ENCODE peak calls at places on chromosomes 5 and 9, in six cellular contexts. One of them, this sample, is unnamed.

GRCh38 chr5:141753971-141754713 is 72.1 kb upstream of the ARAP3 start:
- DNase-seq in endothelial cell of umbilical vein: peak; percentile 45
- DNase-seq in A549: peak; percentile 34
- DNase-seq in K562: peak; percentile 62
- DNase-seq in GM12878: no peak
- DNase-seq in HepG2: no peak
- DNase-seq in this sample: peak; percentile 53

GRCh38 chr9:100204796-100205195 is 105.8 kb downstream of the INVS start:
- DNase-seq in endothelial cell of umbilical vein: no peak
- DNase-seq in A549: no peak
- DNase-seq in K562: no peak
- DNase-seq in GM12878: no peak
- DNase-seq in HepG2: no peak
- DNase-seq in this sample: no peak

GRCh38 chr9:31140316-31140715 is 1244.1 kb upstream of the ACO1 start:
- DNase-seq in endothelial cell of umbilical vein: no peak
- DNase-seq in A549: peak; percentile 7
- DNase-seq in K562: no peak
- DNase-seq in GM12878: no peak
- DNase-seq in HepG2: peak; percentile 6
- DNase-seq in this sample: peak; percentile 57

GRCh38 chr9:34377402-34377741 is 674 bp upstream of the MYORG start:
- DNase-seq in endothelial cell of umbilical vein: no peak
- DNase-seq in A549: no peak
- DNase-seq in K562: peak; percentile 19
- DNase-seq in GM12878: no peak
- DNase-seq in HepG2: no peak
- DNase-seq in this sample: peak; percentile 77

GRCh38 chr9:81852820-81853219 is 75.4 kb upstream of the SPATA31D4 start:
- DNase-seq in endothelial cell of umbilical vein: no peak
- DNase-seq in A549: no peak
- DNase-seq in K562: no peak
- DNase-seq in GM12878: no peak
- DNase-seq in HepG2: no peak
- DNase-seq in this sample: no peak

GRCh38 chr5:91955610-91956009 is 572.5 kb upstream of the ARRDC3 start:
- DNase-seq in endothelial cell of umbilical vein: no peak
- DNase-seq in A549: no peak
- DNase-seq in K562: no peak
- DNase-seq in GM12878: no peak
- DNase-seq in HepG2: no peak
- DNase-seq in this sample: no peak

GRCh38 chr5:17340363-17340762 is 122.9 kb downstream of the BASP1 start:
- DNase-seq in endothelial cell of umbilical vein: no peak
- DNase-seq in A549: no peak
- DNase-seq in K562: no peak
- DNase-seq in GM12878: no peak
- DNase-seq in HepG2: no peak
- DNase-seq in this sample: no peak

GRCh38 chr9:117400131-117400530 is 14.7 kb downstream of the ASTN2 start:
- DNase-seq in endothelial cell of umbilical vein: no peak
- DNase-seq in A549: no peak
- DNase-seq in K562: no peak
- DNase-seq in GM12878: no peak
- DNase-seq in HepG2: no peak
- DNase-seq in this sample: no peak

GRCh38 chr9:72773570-72773969 is 179.3 kb downstream of the ALDH1A1 start:
- DNase-seq in endothelial cell of umbilical vein: no peak
- DNase-seq in A549: no peak
- DNase-seq in K562: no peak
- DNase-seq in GM12878: no peak
- DNase-seq in HepG2: no peak
- DNase-seq in this sample: no peak

GRCh38 chr9:128913048-128913900 is 7.5 kb upstream of the PHYHD1 start:
- DNase-seq in endothelial cell of umbilical vein: no peak
- DNase-seq in A549: no peak
- DNase-seq in K562: peak; percentile 33
- DNase-seq in GM12878: no peak
- DNase-seq in HepG2: no peak
- DNase-seq in this sample: no peak

GRCh38 chr9:93119953-93120845 is 13.9 kb downstream of the NINJ1 start:
- DNase-seq in endothelial cell of umbilical vein: peak; percentile 80
- DNase-seq in A549: peak; percentile 89
- DNase-seq in K562: peak; percentile 87
- DNase-seq in GM12878: no peak
- DNase-seq in HepG2: peak; percentile 94
- DNase-seq in this sample: peak; percentile 98

DNA sequence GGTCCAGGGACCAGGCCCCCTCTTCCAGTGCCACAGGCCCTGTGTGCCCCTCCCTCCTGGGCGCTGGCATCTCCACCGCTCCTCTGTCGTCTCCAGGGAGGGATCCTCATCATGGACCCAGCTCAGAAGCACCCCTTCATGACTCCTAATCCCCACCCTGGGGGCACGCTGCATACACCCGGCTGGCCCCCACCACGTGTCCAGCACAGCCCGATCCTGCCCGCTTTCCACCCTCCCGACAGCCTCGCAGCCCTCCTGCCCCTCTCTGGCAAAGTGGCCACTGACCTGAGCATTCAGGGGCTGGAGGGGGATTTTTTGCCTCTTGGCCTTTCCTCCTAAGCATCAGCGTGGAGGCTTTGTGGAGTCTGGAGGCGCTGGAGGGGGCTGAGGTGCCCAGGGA is 1.4 kb downstream of the CCDC187 start:
- DNase-seq in endothelial cell of umbilical vein: no peak
- DNase-seq in A549: no peak
- DNase-seq in K562: no peak
- DNase-seq in GM12878: no peak
- DNase-seq in HepG2: no peak
- DNase-seq in this sample: no peak
- TF ChIP-seq MAX in endothelial cell of umbilical vein: no peak
- TF ChIP-seq MAX in A549: no peak
- TF ChIP-seq MAX in K562: no peak
- TF ChIP-seq MAX in GM12878: no peak
- TF ChIP-seq MAX in HepG2: no peak
- TF ChIP-seq MAX in this sample: no peak

DNA sequence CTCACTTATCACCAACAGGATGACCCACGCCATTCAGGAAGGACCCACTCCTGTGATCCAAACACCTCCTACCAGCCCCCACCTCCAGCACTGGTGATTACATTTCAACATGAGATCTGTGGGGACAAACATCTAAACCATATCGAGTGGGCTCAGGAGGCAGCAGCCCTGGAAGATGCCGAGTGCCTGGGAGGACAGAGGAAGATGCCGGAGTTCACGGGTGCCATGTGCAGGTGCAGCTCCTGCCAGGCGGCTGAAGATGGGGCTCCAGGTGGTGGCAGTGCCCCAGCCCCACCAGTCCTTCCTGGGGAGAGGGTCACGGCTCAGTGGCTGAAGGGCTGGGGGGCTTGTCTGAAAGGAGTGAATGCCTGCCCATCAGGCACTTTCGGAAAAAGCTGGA is 6.1 kb upstream of the CEP72 start:
- DNase-seq in endothelial cell of umbilical vein: no peak
- DNase-seq in A549: no peak
- DNase-seq in K562: no peak
- DNase-seq in GM12878: no peak
- DNase-seq in HepG2: no peak
- DNase-seq in this sample: no peak
- TF ChIP-seq MYC in endothelial cell of umbilical vein: no peak
- TF ChIP-seq MYC in A549: no peak
- TF ChIP-seq MYC in K562: no peak
- TF ChIP-seq MYC in GM12878: no peak
- TF ChIP-seq MYC in HepG2: no peak
- TF ChIP-seq MYC in this sample: no peak

DNA sequence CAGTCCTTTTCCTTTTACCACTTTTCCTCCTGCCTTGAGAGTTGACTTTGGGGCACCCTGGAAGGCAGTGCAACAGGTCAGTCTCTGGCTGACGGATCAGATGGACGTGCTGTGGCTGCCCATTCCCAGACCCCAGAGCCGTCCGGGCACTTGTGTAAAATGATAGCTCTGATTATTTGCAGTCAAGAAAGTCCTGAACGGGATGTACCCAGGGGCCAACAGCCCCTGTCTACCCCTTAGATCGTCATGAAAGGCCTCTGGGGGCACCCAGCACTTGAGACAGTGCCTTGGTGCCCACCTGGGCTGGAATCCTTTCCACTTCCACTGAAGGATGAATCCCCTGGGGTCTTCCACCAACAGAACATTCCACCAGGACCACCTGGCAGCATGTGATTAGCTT is 17.7 kb upstream of the ANGPTL2 start:
- DNase-seq in endothelial cell of umbilical vein: no peak
- DNase-seq in A549: no peak
- DNase-seq in K562: no peak
- DNase-seq in GM12878: no peak
- DNase-seq in HepG2: no peak
- DNase-seq in this sample: no peak
- TF ChIP-seq MAX in endothelial cell of umbilical vein: no peak
- TF ChIP-seq MAX in A549: no peak
- TF ChIP-seq MAX in K562: no peak
- TF ChIP-seq MAX in GM12878: no peak
- TF ChIP-seq MAX in HepG2: no peak
- TF ChIP-seq MAX in this sample: no peak

GRCh38 chr9:97889941-97890557 is 32.3 kb downstream of the TRMO start:
- DNase-seq in endothelial cell of umbilical vein: peak; percentile 22
- DNase-seq in A549: peak; percentile 21
- DNase-seq in K562: peak; percentile 79
- DNase-seq in GM12878: no peak
- DNase-seq in HepG2: no peak
- DNase-seq in this sample: peak; percentile 57
- TF ChIP-seq MYC in endothelial cell of umbilical vein: no peak
- TF ChIP-seq MYC in A549: no peak
- TF ChIP-seq MYC in K562: no peak
- TF ChIP-seq MYC in GM12878: no peak
- TF ChIP-seq MYC in HepG2: no peak
- TF ChIP-seq MYC in this sample: no peak

GRCh38 chr5:72301557-72301956 is 18.5 kb downstream of the MRPS27 start:
- DNase-seq in endothelial cell of umbilical vein: no peak
- DNase-seq in A549: no peak
- DNase-seq in K562: no peak
- DNase-seq in GM12878: no peak
- DNase-seq in HepG2: no peak
- DNase-seq in this sample: no peak

GRCh38 chr5:72305194-72306142 is 14.6 kb downstream of the MRPS27 start:
- DNase-seq in endothelial cell of umbilical vein: no peak
- DNase-seq in A549: no peak
- DNase-seq in K562: peak; percentile 24
- DNase-seq in GM12878: peak; percentile 60
- DNase-seq in HepG2: peak; percentile 16
- DNase-seq in this sample: peak; percentile 20

GRCh38 chr5:72300590-72301339 is 19.3 kb downstream of the MRPS27 start:
- DNase-seq in endothelial cell of umbilical vein: no peak
- DNase-seq in A549: no peak
- DNase-seq in K562: no peak
- DNase-seq in GM12878: no peak
- DNase-seq in HepG2: no peak
- DNase-seq in this sample: no peak

GRCh38 chr5:72298711-72299110 is 21.3 kb downstream of the MRPS27 start:
- DNase-seq in endothelial cell of umbilical vein: no peak
- DNase-seq in A549: no peak
- DNase-seq in K562: no peak
- DNase-seq in GM12878: no peak
- DNase-seq in HepG2: no peak
- DNase-seq in this sample: no peak

GRCh38 chr5:72302171-72302570 is 17.9 kb downstream of the MRPS27 start:
- DNase-seq in endothelial cell of umbilical vein: no peak
- DNase-seq in A549: no peak
- DNase-seq in K562: no peak
- DNase-seq in GM12878: no peak
- DNase-seq in HepG2: no peak
- DNase-seq in this sample: no peak
- TF ChIP-seq MAX in endothelial cell of umbilical vein: no peak
- TF ChIP-seq MAX in A549: no peak
- TF ChIP-seq MAX in K562: no peak
- TF ChIP-seq MAX in GM12878: no peak
- TF ChIP-seq MAX in HepG2: no peak
- TF ChIP-seq MAX in this sample: no peak

DNA sequence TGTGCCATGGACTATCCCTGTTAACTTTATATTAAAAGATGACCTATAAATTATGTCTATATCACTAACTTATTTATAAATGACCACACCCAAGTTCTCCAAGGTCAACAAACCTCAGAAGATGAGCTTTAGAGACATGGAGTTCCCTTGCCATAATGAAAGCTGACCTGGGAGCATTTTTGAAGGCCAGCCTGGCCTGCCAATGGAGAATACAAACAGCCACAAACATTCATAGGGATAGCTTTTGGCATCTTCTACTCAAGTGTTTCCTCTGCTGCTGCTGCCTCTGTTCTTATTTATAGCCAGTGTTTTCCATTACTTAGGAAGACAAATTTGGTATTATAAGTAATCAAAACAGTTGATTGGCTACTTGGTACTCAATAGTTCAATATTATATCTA is 117.3 kb upstream of the ADAMTS19 start:
- DNase-seq in endothelial cell of umbilical vein: no peak
- DNase-seq in A549: no peak
- DNase-seq in K562: no peak
- DNase-seq in GM12878: no peak
- DNase-seq in HepG2: no peak
- DNase-seq in this sample: no peak
- TF ChIP-seq MYC in endothelial cell of umbilical vein: no peak
- TF ChIP-seq MYC in A549: no peak
- TF ChIP-seq MYC in K562: no peak
- TF ChIP-seq MYC in GM12878: no peak
- TF ChIP-seq MYC in HepG2: no peak
- TF ChIP-seq MYC in this sample: no peak

GRCh38 chr9:33161589-33162132 is 5.5 kb downstream of the B4GALT1 start:
- DNase-seq in endothelial cell of umbilical vein: no peak
- DNase-seq in A549: peak; percentile 41
- DNase-seq in K562: no peak
- DNase-seq in GM12878: no peak
- DNase-seq in HepG2: no peak
- DNase-seq in this sample: no peak
- TF ChIP-seq MAX in endothelial cell of umbilical vein: no peak
- TF ChIP-seq MAX in A549: no peak
- TF ChIP-seq MAX in K562: no peak
- TF ChIP-seq MAX in GM12878: no peak
- TF ChIP-seq MAX in HepG2: no peak
- TF ChIP-seq MAX in this sample: no peak

DNA sequence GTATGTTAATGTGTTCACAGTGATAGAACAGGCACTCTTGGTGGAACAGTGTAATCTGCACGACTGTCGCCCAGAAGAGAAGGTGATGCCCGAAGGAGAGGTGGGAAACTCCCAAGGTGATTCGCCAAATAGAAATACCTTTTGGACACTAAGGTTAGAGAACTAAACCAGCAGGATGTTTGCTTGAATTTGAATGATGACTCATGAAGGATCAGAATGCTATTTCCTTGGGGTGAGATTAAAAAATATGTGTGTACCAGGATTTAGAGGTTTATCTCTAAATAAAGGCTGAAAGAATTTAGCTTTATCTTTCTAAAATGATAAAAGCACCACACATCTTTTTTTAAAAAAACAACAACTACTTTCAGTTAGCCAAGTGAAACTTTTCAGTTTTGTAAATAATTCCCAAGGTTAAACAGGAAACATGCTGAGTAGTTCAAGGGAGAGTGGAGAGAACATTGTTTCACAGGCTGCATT is 297.4 kb upstream of the TAS2R1 start:
- DNase-seq in endothelial cell of umbilical vein: no peak
- DNase-seq in A549: no peak
- DNase-seq in K562: no peak
- DNase-seq in GM12878: no peak
- DNase-seq in HepG2: no peak
- DNase-seq in this sample: no peak
- TF ChIP-seq MYC in endothelial cell of umbilical vein: no peak
- TF ChIP-seq MYC in A549: no peak
- TF ChIP-seq MYC in K562: no peak
- TF ChIP-seq MYC in GM12878: no peak
- TF ChIP-seq MYC in HepG2: no peak
- TF ChIP-seq MYC in this sample: no peak